ENCODE peak calls at places on chromosomes 6 and 20, in seven cellular contexts. One of them, this sample, is unnamed.

GRCh38 chr20:49698477-49698876 is 15.2 kb downstream of the B4GALT5 start:
- DNase-seq in IMR-90: no peak
- DNase-seq in neuronal stem cell: no peak
- DNase-seq in H9: no peak
- DNase-seq in trophoblast cell: no peak
- DNase-seq in H1: no peak
- DNase-seq in mesenchymal stem cell: no peak
- DNase-seq in this sample: no peak

GRCh38 chr6:74654296-74654695 is 551.6 kb downstream of the COL12A1 start:
- DNase-seq in IMR-90: no peak
- DNase-seq in neuronal stem cell: no peak
- DNase-seq in H9: no peak
- DNase-seq in trophoblast cell: no peak
- DNase-seq in H1: no peak
- DNase-seq in mesenchymal stem cell: no peak
- DNase-seq in this sample: no peak

GRCh38 chr6:33206027-33206863 is 1.8 kb downstream of the HSD17B8 start:
- DNase-seq in IMR-90: no peak
- DNase-seq in neuronal stem cell: no peak
- DNase-seq in H9: no peak
- DNase-seq in trophoblast cell: no peak
- DNase-seq in H1: no peak
- DNase-seq in mesenchymal stem cell: peak
- DNase-seq in this sample: no peak

GRCh38 chr20:5074050-5074674 is 45.6 kb downstream of the PCNA start:
- DNase-seq in IMR-90: no peak
- DNase-seq in neuronal stem cell: no peak
- DNase-seq in H9: no peak
- DNase-seq in trophoblast cell: no peak
- DNase-seq in H1: no peak
- DNase-seq in mesenchymal stem cell: no peak
- DNase-seq in this sample: no peak

GRCh38 chr20:39849664-39850063 is 839.4 kb downstream of the MAFB start:
- DNase-seq in IMR-90: peak
- DNase-seq in neuronal stem cell: no peak
- DNase-seq in H9: no peak
- DNase-seq in trophoblast cell: no peak
- DNase-seq in H1: no peak
- DNase-seq in mesenchymal stem cell: peak
- DNase-seq in this sample: no peak

GRCh38 chr6:34986845-34987246 is 97.8 kb downstream of the ANKS1A start:
- DNase-seq in IMR-90: peak
- DNase-seq in neuronal stem cell: peak
- DNase-seq in H9: peak
- DNase-seq in trophoblast cell: peak
- DNase-seq in H1: peak
- DNase-seq in mesenchymal stem cell: peak
- DNase-seq in this sample: peak

GRCh38 chr6:27280064-27280539 is 32.0 kb downstream of the POM121L2 start:
- DNase-seq in IMR-90: peak
- DNase-seq in neuronal stem cell: no peak
- DNase-seq in H9: peak
- DNase-seq in trophoblast cell: no peak
- DNase-seq in H1: peak
- DNase-seq in mesenchymal stem cell: peak
- DNase-seq in this sample: peak

GRCh38 chr6:48151142-48151541 is 40.1 kb upstream of the PTCHD4 start:
- DNase-seq in IMR-90: no peak
- DNase-seq in neuronal stem cell: no peak
- DNase-seq in H9: no peak
- DNase-seq in trophoblast cell: no peak
- DNase-seq in H1: no peak
- DNase-seq in mesenchymal stem cell: no peak
- DNase-seq in this sample: no peak

GRCh38 chr6:106421491-106421890 is 61.0 kb downstream of the CRYBG1 start:
- DNase-seq in IMR-90: peak
- DNase-seq in neuronal stem cell: no peak
- DNase-seq in H9: no peak
- DNase-seq in trophoblast cell: no peak
- DNase-seq in H1: no peak
- DNase-seq in mesenchymal stem cell: peak
- DNase-seq in this sample: no peak

GRCh38 chr6:168217216-168217879 is 102.2 kb downstream of the DACT2 start:
- DNase-seq in IMR-90: no peak
- DNase-seq in neuronal stem cell: no peak
- DNase-seq in H9: peak
- DNase-seq in trophoblast cell: no peak
- DNase-seq in H1: no peak
- DNase-seq in mesenchymal stem cell: no peak
- DNase-seq in this sample: no peak

GRCh38 chr6:168214586-168215104 is 104.9 kb downstream of the DACT2 start:
- DNase-seq in IMR-90: no peak
- DNase-seq in neuronal stem cell: no peak
- DNase-seq in H9: no peak
- DNase-seq in trophoblast cell: no peak
- DNase-seq in H1: no peak
- DNase-seq in mesenchymal stem cell: no peak
- DNase-seq in this sample: no peak

GRCh38 chr6:168216741-168217140 is 102.8 kb downstream of the DACT2 start:
- DNase-seq in IMR-90: no peak
- DNase-seq in neuronal stem cell: peak
- DNase-seq in H9: no peak
- DNase-seq in trophoblast cell: no peak
- DNase-seq in H1: no peak
- DNase-seq in mesenchymal stem cell: no peak
- DNase-seq in this sample: no peak

GRCh38 chr6:168216139-168216538 is 103.4 kb downstream of the DACT2 start:
- DNase-seq in IMR-90: no peak
- DNase-seq in neuronal stem cell: peak
- DNase-seq in H9: peak
- DNase-seq in trophoblast cell: no peak
- DNase-seq in H1: no peak
- DNase-seq in mesenchymal stem cell: no peak
- DNase-seq in this sample: peak

GRCh38 chr6:168215121-168215808 is 104.3 kb downstream of the DACT2 start:
- DNase-seq in IMR-90: no peak
- DNase-seq in neuronal stem cell: no peak
- DNase-seq in H9: no peak
- DNase-seq in trophoblast cell: no peak
- DNase-seq in H1: no peak
- DNase-seq in mesenchymal stem cell: no peak
- DNase-seq in this sample: no peak
- H3K23ac ChIP-seq in IMR-90: no peak
- H3K23ac ChIP-seq in neuronal stem cell: no peak
- H3K23ac ChIP-seq in H9: no peak
- H3K23ac ChIP-seq in trophoblast cell: no peak
- H3K23ac ChIP-seq in H1: no peak
- H3K23ac ChIP-seq in mesenchymal stem cell: no peak
- H3K23ac ChIP-seq in this sample: no peak

GRCh38 chr20:1835126-1835525 is 60.1 kb upstream of the SIRPA start:
- DNase-seq in IMR-90: no peak
- DNase-seq in neuronal stem cell: no peak
- DNase-seq in H9: no peak
- DNase-seq in trophoblast cell: no peak
- DNase-seq in H1: no peak
- DNase-seq in mesenchymal stem cell: no peak
- DNase-seq in this sample: no peak
- H2BK5ac ChIP-seq in IMR-90: no peak
- H2BK5ac ChIP-seq in neuronal stem cell: no peak
- H2BK5ac ChIP-seq in H9: no peak
- H2BK5ac ChIP-seq in trophoblast cell: no peak
- H2BK5ac ChIP-seq in H1: no peak
- H2BK5ac ChIP-seq in mesenchymal stem cell: no peak
- H2BK5ac ChIP-seq in this sample: no peak

DNA sequence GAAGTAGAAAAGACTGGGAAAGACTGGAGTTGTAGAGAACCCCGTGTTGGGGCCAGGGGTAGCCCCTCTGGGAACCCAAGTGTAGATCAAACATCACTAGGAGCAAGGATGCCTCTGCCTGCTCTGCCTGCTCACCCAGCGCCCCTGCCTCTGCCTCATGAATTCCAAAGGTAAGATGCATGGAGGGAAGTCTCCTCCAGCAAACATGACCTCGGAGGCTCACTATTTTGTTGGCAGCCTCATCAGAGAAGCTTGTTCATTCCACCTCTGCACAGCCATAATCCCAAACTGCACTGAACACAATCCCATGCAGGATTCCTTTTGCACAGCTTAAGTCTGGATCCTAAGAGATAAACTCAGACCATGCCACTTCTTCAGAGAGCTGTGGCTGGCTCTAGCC is 4.9 kb downstream of the FRS3 start:
- DNase-seq in IMR-90: peak
- DNase-seq in neuronal stem cell: no peak
- DNase-seq in H9: no peak
- DNase-seq in trophoblast cell: no peak
- DNase-seq in H1: no peak
- DNase-seq in mesenchymal stem cell: no peak
- DNase-seq in this sample: no peak
- H2AK5ac ChIP-seq in IMR-90: no peak
- H2AK5ac ChIP-seq in neuronal stem cell: no peak
- H2AK5ac ChIP-seq in H9: no peak
- H2AK5ac ChIP-seq in trophoblast cell: no peak
- H2AK5ac ChIP-seq in H1: no peak
- H2AK5ac ChIP-seq in mesenchymal stem cell: no peak
- H2AK5ac ChIP-seq in this sample: no peak

GRCh38 chr20:59611286-59611685 is 6.9 kb downstream of the PHACTR3 start:
- DNase-seq in IMR-90: no peak
- DNase-seq in neuronal stem cell: no peak
- DNase-seq in H9: no peak
- DNase-seq in trophoblast cell: no peak
- DNase-seq in H1: no peak
- DNase-seq in mesenchymal stem cell: no peak
- DNase-seq in this sample: no peak
- H3K23ac ChIP-seq in IMR-90: no peak
- H3K23ac ChIP-seq in neuronal stem cell: no peak
- H3K23ac ChIP-seq in H9: no peak
- H3K23ac ChIP-seq in trophoblast cell: no peak
- H3K23ac ChIP-seq in H1: no peak
- H3K23ac ChIP-seq in mesenchymal stem cell: no peak
- H3K23ac ChIP-seq in this sample: no peak

DNA sequence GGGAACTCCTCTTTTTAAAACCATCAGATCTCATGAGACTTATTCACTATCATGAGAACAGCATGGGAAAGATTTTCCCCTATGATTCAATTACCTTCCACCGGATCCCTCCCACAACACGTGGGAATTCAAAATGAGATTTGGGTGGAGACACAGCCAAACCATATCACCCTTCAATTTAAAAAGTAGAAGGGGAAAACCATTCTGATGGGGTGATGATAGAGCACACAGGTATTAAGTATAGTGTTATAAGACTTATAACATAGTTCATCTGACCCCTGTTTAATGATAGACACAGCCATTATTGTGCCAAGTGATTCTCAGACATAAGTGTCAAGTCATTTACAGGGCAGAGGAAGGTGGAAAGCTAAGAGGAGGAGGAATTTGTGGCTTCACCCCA is 182.7 kb upstream of the SUPT3H start:
- DNase-seq in IMR-90: no peak
- DNase-seq in neuronal stem cell: no peak
- DNase-seq in H9: no peak
- DNase-seq in trophoblast cell: no peak
- DNase-seq in H1: no peak
- DNase-seq in mesenchymal stem cell: no peak
- DNase-seq in this sample: no peak
- H2BK5ac ChIP-seq in IMR-90: no peak
- H2BK5ac ChIP-seq in neuronal stem cell: no peak
- H2BK5ac ChIP-seq in H9: no peak
- H2BK5ac ChIP-seq in trophoblast cell: no peak
- H2BK5ac ChIP-seq in H1: no peak
- H2BK5ac ChIP-seq in mesenchymal stem cell: no peak
- H2BK5ac ChIP-seq in this sample: no peak

This sample was measured in mesendoderm.